ENCODE peak calls at places on chromosomes 12 and 14, in eight cellular contexts. W is A549; J is NB4; V is heart left ventricle; P is HL-60; T is foreskin fibroblast; Y is CD8-positive, alpha-beta T cell; S is choroid plexus epithelial cell. F is an unnamed sample.

GRCh38 chr12:11134300-11134699 is at the start of gene TAS2R30:
- DNase-seq in W (no peak), J (no peak), V (no peak), P (no peak), T (no peak), Y (no peak), S (no peak), F (no peak)

GRCh38 chr14:100107236-100107635 is 42.0 kb downstream of the EVL start:
- DNase-seq in W (no peak), J (no peak), V (no peak), P (no peak), T (no peak), Y (no peak), S (no peak), F (no peak)

GRCh38 chr12:117674763-117675162 is 294.0 kb downstream of the KSR2 start:
- DNase-seq in W (no peak), J (no peak), V (no peak), P (no peak), T (no peak), Y (no peak), S (no peak), F (no peak)

GRCh38 chr14:63833728-63834127 is 19.1 kb upstream of the SYNE2 start:
- DNase-seq in W (peak), J (no peak), V (no peak), P (no peak), T (no peak), Y (no peak), S (peak), F (no peak)

GRCh38 chr12:44101470-44101869 is 265.6 kb downstream of the TMEM117 start:
- DNase-seq in W (no peak), J (peak), V (no peak), P (no peak), T (no peak), Y (no peak), S (no peak), F (no peak)

GRCh38 chr12:115140981-115141380 is 457.0 kb upstream of the TBX3 start:
- DNase-seq in W (no peak), J (no peak), V (no peak), P (no peak), T (no peak), Y (no peak), S (no peak), F (no peak)

GRCh38 chr14:64763089-64763782 is 59.0 kb downstream of the PLEKHG3 start:
- DNase-seq in W (no peak), J (no peak), V (no peak), P (no peak), T (no peak), Y (no peak), S (no peak), F (no peak)

GRCh38 chr12:14810953-14811483 is 3.0 kb downstream of the SMCO3 start:
- DNase-seq in W (peak), J (no peak), V (no peak), P (no peak), T (no peak), Y (no peak), S (peak), F (no peak)

GRCh38 chr14:67766035-67766680 is 50.2 kb downstream of the ZFYVE26 start:
- DNase-seq in W (peak), J (peak), V (no peak), P (no peak), T (no peak), Y (no peak), S (no peak), F (no peak)

GRCh38 chr12:28536088-28536487 is 345.8 kb downstream of the CCDC91 start:
- DNase-seq in W (no peak), J (peak), V (no peak), P (peak), T (peak), Y (no peak), S (peak), F (no peak)

GRCh38 chr12:127819066-127819465 is 447.9 kb upstream of the TMEM132C start:
- DNase-seq in W (no peak), J (peak), V (no peak), P (no peak), T (no peak), Y (no peak), S (no peak), F (no peak)

GRCh38 chr12:54993181-54993835 is 8.7 kb upstream of the TESPA1 start:
- DNase-seq in W (peak), J (peak), V (peak), P (peak), T (peak), Y (peak), S (peak), F (peak)

GRCh38 chr14:69559581-69560011 is 15.1 kb downstream of the CCDC177 start:
- DNase-seq in W (no peak), J (no peak), V (no peak), P (no peak), T (no peak), Y (no peak), S (peak), F (no peak)

GRCh38 chr12:65232490-65233077 is 45.9 kb upstream of the MSRB3 start:
- DNase-seq in W (peak), J (peak), V (no peak), P (no peak), T (peak), Y (no peak), S (peak), F (no peak)

GRCh38 chr12:46831335-46832083 is 5.7 kb upstream of the SLC38A4 start:
- DNase-seq in W (no peak), J (no peak), V (peak), P (no peak), T (no peak), Y (no peak), S (peak), F (no peak)

GRCh38 chr14:100106260-100106659 is 41.0 kb downstream of the EVL start:
- DNase-seq in W (no peak), J (no peak), V (no peak), P (no peak), T (no peak), Y (peak), S (no peak), F (no peak)

GRCh38 chr12:66491812-66492361 is 187.0 kb downstream of the GRIP1 start:
- DNase-seq in W (no peak), J (no peak), V (no peak), P (no peak), T (no peak), Y (no peak), S (no peak), F (no peak)

GRCh38 chr14:86035882-86036281 is 505.9 kb downstream of the FLRT2 start:
- DNase-seq in W (peak), J (peak), V (no peak), P (peak), T (no peak), Y (no peak), S (peak), F (no peak)

GRCh38 chr12:11884661-11885060 is 186.1 kb upstream of the BCL2L14 start:
- DNase-seq in W (peak), J (peak), V (no peak), P (peak), T (peak), Y (no peak), S (no peak), F (no peak)

GRCh38 chr12:1077036-1077803 is 86.2 kb downstream of the ERC1 start:
- DNase-seq in W (no peak), J (no peak), V (no peak), P (no peak), T (no peak), Y (no peak), S (no peak), F (no peak)

GRCh38 chr14:34981743-34982420 is 910 bp upstream of the SRP54 start:
- DNase-seq in W (peak), J (peak), V (no peak), P (no peak), T (peak), Y (peak), S (peak), F (peak)

GRCh38 chr12:6872073-6873048 is 742 bp downstream of the SPSB2 start:
- DNase-seq in W (peak), J (peak), V (peak), P (peak), T (peak), Y (peak), S (peak), F (peak)

GRCh38 chr14:38203929-38204716 is 3.6 kb upstream of the SSTR1 start:
- DNase-seq in W (no peak), J (no peak), V (no peak), P (no peak), T (no peak), Y (no peak), S (no peak), F (no peak)

GRCh38 chr12:69024907-69025306 is 91.9 kb upstream of the CPM start:
- DNase-seq in W (no peak), J (no peak), V (no peak), P (no peak), T (no peak), Y (no peak), S (peak), F (no peak)

GRCh38 chr14:43411841-43412240 is 1095.2 kb downstream of the FSCB start:
- DNase-seq in W (no peak), J (no peak), V (no peak), P (no peak), T (no peak), Y (no peak), S (peak), F (no peak)

DNA sequence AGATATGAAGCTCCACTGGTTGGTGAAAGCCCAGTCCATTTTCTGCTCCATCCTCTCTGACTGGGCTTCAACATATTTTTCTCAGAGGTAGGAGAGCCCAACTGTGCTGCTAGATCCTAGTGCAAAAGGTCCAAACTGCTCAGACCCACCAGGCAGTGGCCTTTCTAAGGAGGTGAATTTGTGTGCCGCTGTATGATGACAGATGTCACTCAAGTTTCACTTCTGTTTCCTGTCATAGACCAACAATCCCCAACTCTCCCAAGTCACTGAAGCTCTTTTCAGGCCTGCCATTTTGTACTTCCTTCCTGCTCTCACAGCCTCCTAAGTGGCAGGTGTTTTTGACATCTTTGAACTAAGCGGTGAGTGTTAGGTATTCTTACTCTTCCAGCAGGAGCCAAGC is 16.4 kb upstream of the RNASE4 start:
- DNase-seq in W (no peak), J (no peak), V (no peak), P (no peak), T (no peak), Y (no peak), S (no peak), F (no peak)
- H3K4me3 ChIP-seq in W (no peak), J (no peak), V (no peak), P (no peak), T (no peak), Y (no peak), S (no peak), F (no peak)

DNA sequence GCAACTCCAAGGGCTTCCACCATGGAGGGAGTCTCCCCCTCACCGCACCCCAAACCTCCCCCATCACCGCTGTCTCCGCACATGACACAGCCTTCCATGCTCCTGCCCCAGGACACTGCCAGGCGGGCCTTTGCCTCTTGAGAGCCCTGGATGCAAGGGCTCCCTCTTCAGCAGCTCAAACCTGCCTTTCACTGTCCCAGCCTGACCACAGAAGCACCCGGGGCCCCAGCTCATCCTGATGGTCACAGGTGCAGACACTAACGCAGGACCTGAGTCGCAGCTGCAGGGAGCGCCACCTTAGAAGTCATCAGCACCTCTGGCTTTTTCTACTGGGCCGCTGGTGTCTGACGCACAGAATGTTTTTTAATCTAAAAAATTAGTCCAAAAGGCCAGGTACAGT is 54.0 kb downstream of the SYNE3 start:
- DNase-seq in W (no peak), J (no peak), V (no peak), P (no peak), T (no peak), Y (no peak), S (no peak), F (no peak)
- H3K4me3 ChIP-seq in W (no peak), J (no peak), V (no peak), P (no peak), T (no peak), Y (peak), S (no peak), F (no peak)

GRCh38 chr14:101770183-101770582 is 8.7 kb downstream of the PPP2R5C start:
- DNase-seq in W (no peak), J (no peak), V (no peak), P (no peak), T (no peak), Y (no peak), S (no peak), F (no peak)

GRCh38 chr14:101774006-101774755 is 12.7 kb downstream of the PPP2R5C start:
- DNase-seq in W (no peak), J (no peak), V (no peak), P (no peak), T (no peak), Y (no peak), S (no peak), F (no peak)

GRCh38 chr14:101773378-101773777 is 11.9 kb downstream of the PPP2R5C start:
- DNase-seq in W (no peak), J (no peak), V (no peak), P (no peak), T (no peak), Y (no peak), S (no peak), F (peak)

GRCh38 chr14:101774814-101775213 is 13.3 kb downstream of the PPP2R5C start:
- DNase-seq in W (no peak), J (no peak), V (no peak), P (no peak), T (no peak), Y (no peak), S (no peak), F (no peak)

GRCh38 chr14:101772770-101773169 is 11.3 kb downstream of the PPP2R5C start:
- DNase-seq in W (no peak), J (no peak), V (no peak), P (no peak), T (no peak), Y (no peak), S (no peak), F (no peak)
- H3K4me3 ChIP-seq in W (no peak), J (no peak), V (no peak), P (no peak), T (no peak), Y (no peak), S (no peak), F (no peak)

DNA sequence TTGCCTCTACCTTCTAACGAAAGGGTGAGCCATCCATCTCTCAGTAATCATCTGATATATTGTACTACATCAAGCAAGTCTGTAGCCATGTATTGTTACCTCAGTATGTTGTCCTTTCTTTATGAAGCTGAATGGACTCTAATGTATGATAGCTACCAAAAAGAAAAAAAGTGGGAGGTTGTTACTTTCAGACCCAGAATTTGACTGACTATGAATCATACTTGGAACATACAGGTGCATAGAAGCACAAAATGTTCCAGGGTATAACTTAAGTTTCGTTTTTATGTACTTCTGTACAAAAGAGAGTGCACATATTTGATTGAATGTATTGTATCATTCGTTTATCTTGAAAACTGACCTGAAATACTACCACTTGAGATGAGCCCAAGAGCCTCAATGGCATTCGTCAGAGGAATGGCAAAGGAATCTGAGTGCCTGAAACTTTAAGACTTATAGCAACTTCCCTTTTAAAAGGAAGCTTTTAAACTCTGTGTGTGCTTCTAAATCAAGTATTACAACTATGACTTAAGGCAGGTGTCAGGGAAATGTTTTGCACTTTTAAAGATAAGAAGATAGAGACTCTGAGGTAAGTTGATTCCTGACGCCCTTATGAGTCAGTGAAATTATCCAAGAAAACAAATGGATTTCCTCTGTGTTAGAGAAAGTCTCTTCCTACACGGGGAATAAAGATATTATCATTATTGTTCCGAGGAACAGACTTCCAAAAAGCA is 951.5 kb downstream of the GALC start:
- DNase-seq in W (no peak), J (no peak), V (no peak), P (no peak), T (no peak), Y (no peak), S (no peak), F (no peak)
- H3K4me3 ChIP-seq in W (no peak), J (no peak), V (no peak), P (no peak), T (no peak), Y (no peak), S (no peak), F (no peak)

GRCh38 chr12:49975370-49975761 is 2.6 kb downstream of the AQP6 start:
- DNase-seq in W (no peak), J (no peak), V (no peak), P (no peak), T (no peak), Y (no peak), S (no peak), F (no peak)
- H3K4me3 ChIP-seq in W (no peak), J (no peak), V (no peak), P (no peak), T (no peak), Y (no peak), S (no peak), F (no peak)